ENCODE peak calls at places on chromosome 16, in seven cellular contexts. One of them, this sample, is unnamed.
A peak's percentile ranks its signal among the peaks of the same experiment; 100 is the strongest.

GRCh38 chr16:2787406-2787805 is at the start of gene PRSS33:
- DNase-seq in cardiac muscle cell: no peak
- DNase-seq in AG09309: no peak
- DNase-seq in fibroblast of villous mesenchyme: no peak
- DNase-seq in adrenal gland: no peak
- DNase-seq in fibroblast of the aortic adventitia: no peak
- DNase-seq in Peyer's patch: no peak
- DNase-seq in this sample: no peak

GRCh38 chr16:617855-618254 is 12.9 kb upstream of the WFIKKN1 start:
- DNase-seq in cardiac muscle cell: no peak
- DNase-seq in AG09309: no peak
- DNase-seq in fibroblast of villous mesenchyme: no peak
- DNase-seq in adrenal gland: no peak
- DNase-seq in fibroblast of the aortic adventitia: no peak
- DNase-seq in Peyer's patch: no peak
- DNase-seq in this sample: no peak

GRCh38 chr16:21684199-21684598 is 20.4 kb downstream of the OTOA start:
- DNase-seq in cardiac muscle cell: peak; percentile 6
- DNase-seq in AG09309: no peak
- DNase-seq in fibroblast of villous mesenchyme: no peak
- DNase-seq in adrenal gland: no peak
- DNase-seq in fibroblast of the aortic adventitia: no peak
- DNase-seq in Peyer's patch: no peak
- DNase-seq in this sample: no peak

GRCh38 chr16:15950167-15950854 is 895 bp downstream of the ABCC1 start:
- DNase-seq in cardiac muscle cell: peak; percentile 66
- DNase-seq in AG09309: no peak
- DNase-seq in fibroblast of villous mesenchyme: peak; percentile 59
- DNase-seq in adrenal gland: peak; percentile 72
- DNase-seq in fibroblast of the aortic adventitia: peak; percentile 67
- DNase-seq in Peyer's patch: peak; percentile 58
- DNase-seq in this sample: no peak

GRCh38 chr16:68473358-68474064 is 25.2 kb upstream of the SMPD3 start:
- DNase-seq in cardiac muscle cell: no peak
- DNase-seq in AG09309: no peak
- DNase-seq in fibroblast of villous mesenchyme: no peak
- DNase-seq in adrenal gland: no peak
- DNase-seq in fibroblast of the aortic adventitia: no peak
- DNase-seq in Peyer's patch: peak; percentile 79
- DNase-seq in this sample: no peak

GRCh38 chr16:23905027-23905426 is 69.2 kb downstream of the PRKCB start:
- DNase-seq in cardiac muscle cell: peak; percentile 39
- DNase-seq in AG09309: peak; percentile 8
- DNase-seq in fibroblast of villous mesenchyme: peak; percentile 56
- DNase-seq in adrenal gland: no peak
- DNase-seq in fibroblast of the aortic adventitia: peak; percentile 4
- DNase-seq in Peyer's patch: no peak
- DNase-seq in this sample: peak; percentile 43

GRCh38 chr16:10578474-10579316 is 1.7 kb downstream of the EMP2 start:
- DNase-seq in cardiac muscle cell: no peak
- DNase-seq in AG09309: no peak
- DNase-seq in fibroblast of villous mesenchyme: no peak
- DNase-seq in adrenal gland: no peak
- DNase-seq in fibroblast of the aortic adventitia: peak; percentile 20
- DNase-seq in Peyer's patch: peak; percentile 53
- DNase-seq in this sample: no peak

GRCh38 chr16:65975049-65975708 is 391.3 kb upstream of the CDH5 start:
- DNase-seq in cardiac muscle cell: peak; percentile 69
- DNase-seq in AG09309: peak; percentile 34
- DNase-seq in fibroblast of villous mesenchyme: peak; percentile 40
- DNase-seq in adrenal gland: peak; percentile 67
- DNase-seq in fibroblast of the aortic adventitia: peak; percentile 73
- DNase-seq in Peyer's patch: no peak
- DNase-seq in this sample: no peak

GRCh38 chr16:81214745-81215166 is 23.7 kb upstream of the BCO1 start:
- DNase-seq in cardiac muscle cell: peak; percentile 48
- DNase-seq in AG09309: no peak
- DNase-seq in fibroblast of villous mesenchyme: peak; percentile 22
- DNase-seq in adrenal gland: no peak
- DNase-seq in fibroblast of the aortic adventitia: peak; percentile 15
- DNase-seq in Peyer's patch: peak; percentile 68
- DNase-seq in this sample: no peak

GRCh38 chr16:15689290-15689689 is 39.2 kb downstream of the NDE1 start:
- DNase-seq in cardiac muscle cell: no peak
- DNase-seq in AG09309: no peak
- DNase-seq in fibroblast of villous mesenchyme: no peak
- DNase-seq in adrenal gland: peak; percentile 59
- DNase-seq in fibroblast of the aortic adventitia: no peak
- DNase-seq in Peyer's patch: no peak
- DNase-seq in this sample: no peak

GRCh38 chr16:10138881-10139280 is 43.3 kb downstream of the GRIN2A start:
- DNase-seq in cardiac muscle cell: no peak
- DNase-seq in AG09309: no peak
- DNase-seq in fibroblast of villous mesenchyme: no peak
- DNase-seq in adrenal gland: no peak
- DNase-seq in fibroblast of the aortic adventitia: no peak
- DNase-seq in Peyer's patch: no peak
- DNase-seq in this sample: no peak

GRCh38 chr16:35744716-35745115 is 2285.3 kb downstream of the TP53TG3F start:
- DNase-seq in cardiac muscle cell: no peak
- DNase-seq in AG09309: no peak
- DNase-seq in fibroblast of villous mesenchyme: no peak
- DNase-seq in adrenal gland: peak; percentile 13
- DNase-seq in fibroblast of the aortic adventitia: no peak
- DNase-seq in Peyer's patch: no peak
- DNase-seq in this sample: peak; percentile 63

GRCh38 chr16:12543700-12544476 is 259.8 kb downstream of the CPPED1 start:
- DNase-seq in cardiac muscle cell: no peak
- DNase-seq in AG09309: no peak
- DNase-seq in fibroblast of villous mesenchyme: no peak
- DNase-seq in adrenal gland: no peak
- DNase-seq in fibroblast of the aortic adventitia: no peak
- DNase-seq in Peyer's patch: no peak
- DNase-seq in this sample: no peak
- H3K4me3 ChIP-seq in cardiac muscle cell: no peak overlapping the region
- H3K4me3 ChIP-seq in AG09309: no peak overlapping the region
- H3K4me3 ChIP-seq in fibroblast of villous mesenchyme: no peak overlapping the region
- H3K4me3 ChIP-seq in adrenal gland: no peak overlapping the region
- H3K4me3 ChIP-seq in fibroblast of the aortic adventitia: no peak overlapping the region
- H3K4me3 ChIP-seq in Peyer's patch: no peak overlapping the region
- H3K4me3 ChIP-seq in this sample: no peak overlapping the region

GRCh38 chr16:55505333-55506015 is 3.4 kb upstream of the LPCAT2 start:
- DNase-seq in cardiac muscle cell: no peak
- DNase-seq in AG09309: no peak
- DNase-seq in fibroblast of villous mesenchyme: no peak
- DNase-seq in adrenal gland: no peak
- DNase-seq in fibroblast of the aortic adventitia: no peak
- DNase-seq in Peyer's patch: no peak
- DNase-seq in this sample: no peak
- TF ChIP-seq CTCF in cardiac muscle cell: no peak
- TF ChIP-seq CTCF in AG09309: no peak
- TF ChIP-seq CTCF in fibroblast of villous mesenchyme: no peak
- TF ChIP-seq CTCF in adrenal gland: no peak
- TF ChIP-seq CTCF in fibroblast of the aortic adventitia: no peak
- TF ChIP-seq CTCF in Peyer's patch: no peak
- TF ChIP-seq CTCF in this sample: no peak

GRCh38 chr16:30382398-30383015 is at the start of gene SEPTIN1:
- DNase-seq in cardiac muscle cell: no peak
- DNase-seq in AG09309: no peak
- DNase-seq in fibroblast of villous mesenchyme: no peak
- DNase-seq in adrenal gland: no peak
- DNase-seq in fibroblast of the aortic adventitia: no peak
- DNase-seq in Peyer's patch: peak; percentile 88
- DNase-seq in this sample: no peak

GRCh38 chr16:30380072-30380471 is 2.3 kb downstream of the SEPTIN1 start:
- DNase-seq in cardiac muscle cell: no peak
- DNase-seq in AG09309: no peak
- DNase-seq in fibroblast of villous mesenchyme: no peak
- DNase-seq in adrenal gland: no peak
- DNase-seq in fibroblast of the aortic adventitia: no peak
- DNase-seq in Peyer's patch: no peak
- DNase-seq in this sample: no peak

GRCh38 chr16:30380801-30381208 is 1.6 kb downstream of the SEPTIN1 start:
- DNase-seq in cardiac muscle cell: no peak
- DNase-seq in AG09309: no peak
- DNase-seq in fibroblast of villous mesenchyme: no peak
- DNase-seq in adrenal gland: no peak
- DNase-seq in fibroblast of the aortic adventitia: no peak
- DNase-seq in Peyer's patch: no peak
- DNase-seq in this sample: no peak

GRCh38 chr16:30379165-30379783 is 3.1 kb downstream of the SEPTIN1 start:
- DNase-seq in cardiac muscle cell: no peak
- DNase-seq in AG09309: no peak
- DNase-seq in fibroblast of villous mesenchyme: no peak
- DNase-seq in adrenal gland: no peak
- DNase-seq in fibroblast of the aortic adventitia: no peak
- DNase-seq in Peyer's patch: no peak
- DNase-seq in this sample: no peak

GRCh38 chr16:30381351-30382041 is 865 bp downstream of the SEPTIN1 start:
- DNase-seq in cardiac muscle cell: no peak
- DNase-seq in AG09309: no peak
- DNase-seq in fibroblast of villous mesenchyme: no peak
- DNase-seq in adrenal gland: no peak
- DNase-seq in fibroblast of the aortic adventitia: no peak
- DNase-seq in Peyer's patch: no peak
- DNase-seq in this sample: no peak
- H3K4me3 ChIP-seq in cardiac muscle cell: no peak overlapping the region
- H3K4me3 ChIP-seq in AG09309: no peak overlapping the region
- H3K4me3 ChIP-seq in fibroblast of villous mesenchyme: no peak overlapping the region
- H3K4me3 ChIP-seq in adrenal gland: no peak overlapping the region
- H3K4me3 ChIP-seq in fibroblast of the aortic adventitia: no peak overlapping the region
- H3K4me3 ChIP-seq in Peyer's patch: peak overlapping the region; percentile 37
- H3K4me3 ChIP-seq in this sample: no peak overlapping the region

GRCh38 chr16:6573577-6573976 is 759.1 kb upstream of the RBFOX1 start:
- DNase-seq in cardiac muscle cell: no peak
- DNase-seq in AG09309: no peak
- DNase-seq in fibroblast of villous mesenchyme: no peak
- DNase-seq in adrenal gland: peak; percentile 76
- DNase-seq in fibroblast of the aortic adventitia: no peak
- DNase-seq in Peyer's patch: peak; percentile 64
- DNase-seq in this sample: no peak
- TF ChIP-seq CTCF in cardiac muscle cell: no peak
- TF ChIP-seq CTCF in AG09309: no peak
- TF ChIP-seq CTCF in fibroblast of villous mesenchyme: no peak
- TF ChIP-seq CTCF in adrenal gland: peak; percentile 19
- TF ChIP-seq CTCF in fibroblast of the aortic adventitia: no peak
- TF ChIP-seq CTCF in Peyer's patch: peak; percentile 56
- TF ChIP-seq CTCF in this sample: no peak

GRCh38 chr16:57689772-57690558 is 4.6 kb upstream of the DRC7 start:
- DNase-seq in cardiac muscle cell: peak; percentile 46
- DNase-seq in AG09309: no peak
- DNase-seq in fibroblast of villous mesenchyme: no peak
- DNase-seq in adrenal gland: no peak
- DNase-seq in fibroblast of the aortic adventitia: peak; percentile 4
- DNase-seq in Peyer's patch: peak; percentile 59
- DNase-seq in this sample: no peak
- H3K4me3 ChIP-seq in cardiac muscle cell: no peak overlapping the region
- H3K4me3 ChIP-seq in AG09309: no peak overlapping the region
- H3K4me3 ChIP-seq in fibroblast of villous mesenchyme: no peak overlapping the region
- H3K4me3 ChIP-seq in adrenal gland: no peak overlapping the region
- H3K4me3 ChIP-seq in fibroblast of the aortic adventitia: no peak overlapping the region
- H3K4me3 ChIP-seq in Peyer's patch: no peak overlapping the region
- H3K4me3 ChIP-seq in this sample: no peak overlapping the region

GRCh38 chr16:27174007-27174406 is 29.3 kb upstream of the KDM8 start:
- DNase-seq in cardiac muscle cell: no peak
- DNase-seq in AG09309: no peak
- DNase-seq in fibroblast of villous mesenchyme: no peak
- DNase-seq in adrenal gland: no peak
- DNase-seq in fibroblast of the aortic adventitia: no peak
- DNase-seq in Peyer's patch: peak; percentile 77
- DNase-seq in this sample: no peak
- TF ChIP-seq CTCF in cardiac muscle cell: no peak
- TF ChIP-seq CTCF in AG09309: no peak
- TF ChIP-seq CTCF in fibroblast of villous mesenchyme: no peak
- TF ChIP-seq CTCF in adrenal gland: no peak
- TF ChIP-seq CTCF in fibroblast of the aortic adventitia: no peak
- TF ChIP-seq CTCF in Peyer's patch: no peak
- TF ChIP-seq CTCF in this sample: no peak

GRCh38 chr16:86231996-86232350 is 278.4 kb upstream of the FOXF1 start:
- DNase-seq in cardiac muscle cell: no peak
- DNase-seq in AG09309: no peak
- DNase-seq in fibroblast of villous mesenchyme: no peak
- DNase-seq in adrenal gland: no peak
- DNase-seq in fibroblast of the aortic adventitia: no peak
- DNase-seq in Peyer's patch: no peak
- DNase-seq in this sample: no peak
- H3K4me3 ChIP-seq in cardiac muscle cell: no peak overlapping the region
- H3K4me3 ChIP-seq in AG09309: no peak overlapping the region
- H3K4me3 ChIP-seq in fibroblast of villous mesenchyme: no peak overlapping the region
- H3K4me3 ChIP-seq in adrenal gland: no peak overlapping the region
- H3K4me3 ChIP-seq in fibroblast of the aortic adventitia: no peak overlapping the region
- H3K4me3 ChIP-seq in Peyer's patch: no peak overlapping the region
- H3K4me3 ChIP-seq in this sample: no peak overlapping the region

This sample was measured in epithelial cell of proximal tubule.